ENCODE peak calls at places on chromosomes 6 and 20, in five cellular contexts. J is A549, U is SK-N-SH, H is K562, R is GM12878. M is an unnamed sample.

GRCh38 chr6:151054304-151054703 is 185.5 kb upstream of the AKAP12 start:
- DNase-seq in H (no peak), R (no peak), J (no peak), U (no peak), M (no peak)

GRCh38 chr20:35264755-35265154 is 13.2 kb downstream of the MMP24OS start:
- DNase-seq in J (peak), H (no peak), U (no peak), R (no peak), M (peak)

GRCh38 chr6:34082348-34082747 is 63.5 kb downstream of the GRM4 start:
- DNase-seq in U (no peak), R (no peak), H (no peak), J (no peak), M (no peak)

GRCh38 chr6:24387818-24388217 is 14.9 kb upstream of the MRS2 start:
- DNase-seq in J (no peak), R (no peak), U (no peak), H (no peak), M (no peak)

GRCh38 chr6:112252571-112253504 is 1.5 kb downstream of the LAMA4 start:
- DNase-seq in U (no peak), J (no peak), H (no peak), R (no peak), M (no peak)

GRCh38 chr6:139010674-139011073 is 17.9 kb upstream of the ABRACL start:
- DNase-seq in J (no peak), H (no peak), R (no peak), U (no peak), M (no peak)

GRCh38 chr6:142900467-142900961 is 44.5 kb downstream of the HIVEP2 start:
- DNase-seq in R (no peak), H (no peak), U (no peak), J (no peak), M (no peak)

GRCh38 chr20:36266189-36266588 is 29.9 kb downstream of the AAR2 start:
- DNase-seq in H (no peak), J (no peak), R (no peak), U (no peak), M (no peak)

GRCh38 chr20:18316166-18316565 is 27.8 kb downstream of the ZNF133 start:
- DNase-seq in J (no peak), U (no peak), H (no peak), R (no peak), M (no peak)

GRCh38 chr6:157981132-157981394 is 600 bp upstream of the SYNJ2 start:
- DNase-seq in H (peak), U (no peak), R (no peak), J (no peak), M (no peak)

GRCh38 chr6:34027445-34027936 is 118.4 kb downstream of the GRM4 start:
- DNase-seq in R (no peak), H (peak), U (peak), J (peak), M (peak)

GRCh38 chr20:58783515-58783914 is 67.2 kb downstream of the GNAS-AS1 start:
- DNase-seq in J (no peak), H (no peak), R (no peak), U (no peak), M (no peak)

GRCh38 chr20:50050660-50051308 is 62.2 kb downstream of the UBE2V1 start:
- DNase-seq in R (no peak), J (no peak), H (no peak), U (no peak), M (no peak)

GRCh38 chr6:148530394-148530923 is 187.8 kb downstream of the SASH1 start:
- DNase-seq in J (peak), R (no peak), H (peak), U (no peak), M (no peak)

GRCh38 chr6:39225946-39226437 is 3.3 kb downstream of the KCNK5 start:
- DNase-seq in U (no peak), R (peak), H (peak), J (no peak), M (no peak)

GRCh38 chr6:83696674-83697073 is 12.2 kb downstream of the SNAP91 start:
- DNase-seq in U (no peak), R (no peak), J (no peak), H (no peak), M (no peak)

GRCh38 chr6:124924333-124924759 is 37.9 kb upstream of the RNF217 start:
- DNase-seq in J (no peak), H (no peak), R (no peak), U (no peak), M (no peak)

GRCh38 chr6:41464481-41464880 is 81.7 kb upstream of the FOXP4 start:
- DNase-seq in U (no peak), R (no peak), J (no peak), H (no peak), M (no peak)

GRCh38 chr6:15351631-15352030 is 105.8 kb downstream of the JARID2 start:
- DNase-seq in J (no peak), U (no peak), H (no peak), R (no peak), M (no peak)

GRCh38 chr20:7585126-7585679 is 355.1 kb downstream of the HAO1 start:
- DNase-seq in J (no peak), R (no peak), U (no peak), H (no peak), M (peak)

GRCh38 chr6:137967689-137968467 is 100.8 kb downstream of the TNFAIP3 start:
- DNase-seq in J (no peak), R (no peak), U (no peak), H (no peak), M (no peak)

GRCh38 chr6:40714576-40715500 is 127.7 kb upstream of the LRFN2 start:
- DNase-seq in J (peak), R (no peak), U (no peak), H (no peak), M (peak)

GRCh38 chr6:49550413-49551125 is at the start of gene C6orf141:
- DNase-seq in U (peak), H (no peak), R (no peak), J (peak), M (no peak)

GRCh38 chr20:23029324-23029723 is 5.8 kb upstream of the SSTR4 start:
- DNase-seq in J (no peak), H (no peak), R (no peak), U (no peak), M (no peak)

GRCh38 chr6:166946125-166946524 is 10.2 kb downstream of the RNASET2 start:
- DNase-seq in J (no peak), U (no peak), H (no peak), R (no peak), M (no peak)

GRCh38 chr20:47544852-47545251 is 43.2 kb downstream of the NCOA3 start:
- DNase-seq in H (no peak), U (no peak), J (no peak), R (no peak), M (no peak)

GRCh38 chr6:25122001-25122400 is 157.2 kb upstream of the CARMIL1 start:
- DNase-seq in U (peak), H (no peak), J (no peak), R (no peak), M (no peak)

GRCh38 chr20:62780696-62781095 is 15.6 kb upstream of the MRGBP start:
- DNase-seq in J (no peak), H (no peak), R (no peak), U (no peak), M (no peak)

GRCh38 chr6:41824571-41825569 is 37.4 kb downstream of the TOMM6 start:
- DNase-seq in J (peak), H (no peak), U (no peak), R (no peak), M (no peak)

GRCh38 chr6:79313254-79313653 is 78.8 kb upstream of the HMGN3 start:
- DNase-seq in H (no peak), R (no peak), J (no peak), U (no peak), M (no peak)
- TF ChIP-seq CHD2 in H (no peak), R (no peak), J (no peak), U (no peak), M (no peak)

GRCh38 chr20:19921349-19921793 is 95.8 kb upstream of the NAA20 start:
- DNase-seq in U (no peak), H (no peak), R (no peak), J (no peak), M (no peak)
- TF ChIP-seq CHD2 in U (no peak), H (no peak), R (no peak), J (no peak), M (no peak)

DNA sequence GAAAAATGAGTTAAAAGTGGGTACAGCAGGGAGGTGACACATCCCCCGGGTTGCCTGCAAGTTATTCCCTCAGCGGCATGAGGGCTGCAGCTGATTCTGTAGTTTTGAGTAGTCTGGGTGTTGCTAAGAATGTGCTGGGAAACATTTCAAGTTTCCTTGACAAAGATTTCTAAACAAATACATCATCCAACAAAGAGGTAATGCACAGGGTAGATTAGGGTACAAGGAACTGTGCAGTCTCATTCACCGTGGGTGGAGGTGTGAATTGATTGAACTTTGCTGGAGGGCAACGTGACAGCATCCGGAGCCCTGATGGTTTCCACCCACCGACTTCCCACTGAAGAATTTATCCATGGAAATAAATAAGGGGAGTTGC is 21.8 kb downstream of the CASS4 start:
- DNase-seq in R (no peak), J (no peak), U (no peak), H (no peak), M (no peak)
- TF ChIP-seq CHD2 in R (no peak), J (no peak), U (no peak), H (no peak), M (no peak)

GRCh38 chr6:27415898-27416297 is 27.3 kb downstream of the ZNF391 start:
- DNase-seq in J (no peak), H (no peak), R (no peak), U (no peak), M (no peak)
- TF ChIP-seq CHD2 in J (no peak), H (no peak), R (no peak), U (no peak), M (no peak)

GRCh38 chr6:12335717-12336116 is 45.6 kb downstream of the EDN1 start:
- DNase-seq in U (no peak), R (no peak), J (no peak), H (no peak), M (no peak)

GRCh38 chr6:12336121-12336971 is 46.2 kb downstream of the EDN1 start:
- DNase-seq in J (no peak), H (no peak), R (no peak), U (no peak), M (no peak)

GRCh38 chr6:12331951-12332749 is 42.0 kb downstream of the EDN1 start:
- DNase-seq in R (no peak), U (no peak), J (peak), H (no peak), M (peak)

GRCh38 chr6:12334524-12335130 is 44.5 kb downstream of the EDN1 start:
- DNase-seq in U (no peak), J (no peak), R (no peak), H (no peak), M (no peak)

GRCh38 chr6:12335131-12335527 is 45.0 kb downstream of the EDN1 start:
- DNase-seq in U (no peak), R (peak), H (no peak), J (no peak), M (no peak)
- TF ChIP-seq CHD2 in U (no peak), R (no peak), H (no peak), J (no peak), M (no peak)

M was measured in HepG2.